ENCODE peak calls at places on chromosome 10, in eight cellular contexts. One of them, this sample, is unnamed.

GRCh38 chr10:85044-85443 is 35.9 kb upstream of the TUBB8 start:
- DNase-seq in Peyer's patch: no peak
- DNase-seq in body of pancreas: no peak
- DNase-seq in transverse colon: no peak
- DNase-seq in endothelial cell of umbilical vein: no peak
- DNase-seq in tibial nerve: no peak
- DNase-seq in esophagus squamous epithelium: no peak
- DNase-seq in H1: no peak
- DNase-seq in this sample: no peak

GRCh38 chr10:94493463-94493862 is 52.1 kb upstream of the HELLS start:
- DNase-seq in Peyer's patch: no peak
- DNase-seq in esophagus squamous epithelium: no peak
- DNase-seq in transverse colon: no peak
- DNase-seq in tibial nerve: no peak
- DNase-seq in body of pancreas: no peak
- DNase-seq in endothelial cell of umbilical vein: no peak
- DNase-seq in H1: no peak
- DNase-seq in this sample: no peak

GRCh38 chr10:132292972-132293415 is 14.8 kb downstream of the STK32C start:
- DNase-seq in H1: no peak
- DNase-seq in body of pancreas: no peak
- DNase-seq in Peyer's patch: no peak
- DNase-seq in tibial nerve: no peak
- DNase-seq in transverse colon: peak
- DNase-seq in esophagus squamous epithelium: no peak
- DNase-seq in endothelial cell of umbilical vein: no peak
- DNase-seq in this sample: no peak

GRCh38 chr10:17029581-17030271 is 99.9 kb downstream of the CUBN start:
- DNase-seq in H1: no peak
- DNase-seq in esophagus squamous epithelium: peak
- DNase-seq in tibial nerve: peak
- DNase-seq in body of pancreas: no peak
- DNase-seq in Peyer's patch: peak
- DNase-seq in transverse colon: peak
- DNase-seq in endothelial cell of umbilical vein: peak
- DNase-seq in this sample: peak

GRCh38 chr10:97037365-97038361 is 148.1 kb downstream of the SLIT1 start:
- DNase-seq in esophagus squamous epithelium: no peak
- DNase-seq in H1: peak
- DNase-seq in transverse colon: peak
- DNase-seq in body of pancreas: peak
- DNase-seq in endothelial cell of umbilical vein: peak
- DNase-seq in Peyer's patch: peak
- DNase-seq in tibial nerve: peak
- DNase-seq in this sample: peak

GRCh38 chr10:42866115-42866995 is 83.8 kb downstream of the BMS1 start:
- DNase-seq in body of pancreas: peak
- DNase-seq in endothelial cell of umbilical vein: peak
- DNase-seq in Peyer's patch: peak
- DNase-seq in transverse colon: peak
- DNase-seq in esophagus squamous epithelium: no peak
- DNase-seq in tibial nerve: peak
- DNase-seq in H1: peak
- DNase-seq in this sample: peak

GRCh38 chr10:84539244-84539643 is 210.9 kb downstream of the CCSER2 start:
- DNase-seq in body of pancreas: no peak
- DNase-seq in Peyer's patch: no peak
- DNase-seq in tibial nerve: no peak
- DNase-seq in esophagus squamous epithelium: no peak
- DNase-seq in endothelial cell of umbilical vein: no peak
- DNase-seq in transverse colon: no peak
- DNase-seq in H1: no peak
- DNase-seq in this sample: no peak

GRCh38 chr10:3995302-3996210 is 210.5 kb upstream of the KLF6 start:
- DNase-seq in tibial nerve: no peak
- DNase-seq in H1: no peak
- DNase-seq in endothelial cell of umbilical vein: peak
- DNase-seq in body of pancreas: no peak
- DNase-seq in Peyer's patch: no peak
- DNase-seq in esophagus squamous epithelium: no peak
- DNase-seq in transverse colon: no peak
- DNase-seq in this sample: no peak

GRCh38 chr10:87608756-87609155 is 50.9 kb upstream of the PAPSS2 start:
- DNase-seq in endothelial cell of umbilical vein: no peak
- DNase-seq in H1: no peak
- DNase-seq in esophagus squamous epithelium: no peak
- DNase-seq in transverse colon: no peak
- DNase-seq in Peyer's patch: no peak
- DNase-seq in body of pancreas: no peak
- DNase-seq in tibial nerve: no peak
- DNase-seq in this sample: no peak

GRCh38 chr10:63866747-63867140 is 345.5 kb downstream of the REEP3 start:
- DNase-seq in endothelial cell of umbilical vein: peak
- DNase-seq in tibial nerve: no peak
- DNase-seq in Peyer's patch: no peak
- DNase-seq in H1: no peak
- DNase-seq in body of pancreas: no peak
- DNase-seq in esophagus squamous epithelium: no peak
- DNase-seq in transverse colon: no peak
- DNase-seq in this sample: no peak

GRCh38 chr10:62115321-62115720 is 153.3 kb downstream of the RTKN2 start:
- DNase-seq in H1: no peak
- DNase-seq in tibial nerve: no peak
- DNase-seq in endothelial cell of umbilical vein: no peak
- DNase-seq in body of pancreas: no peak
- DNase-seq in Peyer's patch: no peak
- DNase-seq in esophagus squamous epithelium: no peak
- DNase-seq in transverse colon: no peak
- DNase-seq in this sample: no peak

GRCh38 chr10:130387936-130388580 is 251.9 kb downstream of the GLRX3 start:
- DNase-seq in tibial nerve: no peak
- DNase-seq in esophagus squamous epithelium: no peak
- DNase-seq in transverse colon: no peak
- DNase-seq in body of pancreas: no peak
- DNase-seq in H1: no peak
- DNase-seq in endothelial cell of umbilical vein: no peak
- DNase-seq in Peyer's patch: no peak
- DNase-seq in this sample: no peak

GRCh38 chr10:94320285-94320914 is 42.3 kb downstream of the NOC3L start:
- DNase-seq in Peyer's patch: peak
- DNase-seq in tibial nerve: peak
- DNase-seq in H1: peak
- DNase-seq in esophagus squamous epithelium: no peak
- DNase-seq in body of pancreas: peak
- DNase-seq in endothelial cell of umbilical vein: peak
- DNase-seq in transverse colon: peak
- DNase-seq in this sample: peak

GRCh38 chr10:97585439-97585811 is 1.2 kb downstream of the HOGA1 start:
- DNase-seq in esophagus squamous epithelium: no peak
- DNase-seq in Peyer's patch: no peak
- DNase-seq in endothelial cell of umbilical vein: no peak
- DNase-seq in transverse colon: no peak
- DNase-seq in body of pancreas: no peak
- DNase-seq in H1: no peak
- DNase-seq in tibial nerve: no peak
- DNase-seq in this sample: no peak

GRCh38 chr10:131810036-131810804 is 90.6 kb upstream of the PPP2R2D start:
- DNase-seq in endothelial cell of umbilical vein: no peak
- DNase-seq in H1: peak
- DNase-seq in Peyer's patch: no peak
- DNase-seq in body of pancreas: no peak
- DNase-seq in esophagus squamous epithelium: no peak
- DNase-seq in transverse colon: no peak
- DNase-seq in tibial nerve: no peak
- DNase-seq in this sample: peak

GRCh38 chr10:133258066-133258817 is 18.4 kb downstream of the ADAM8 start:
- DNase-seq in body of pancreas: peak
- DNase-seq in Peyer's patch: peak
- DNase-seq in tibial nerve: no peak
- DNase-seq in transverse colon: peak
- DNase-seq in H1: no peak
- DNase-seq in endothelial cell of umbilical vein: no peak
- DNase-seq in esophagus squamous epithelium: no peak
- DNase-seq in this sample: peak

GRCh38 chr10:114405011-114405350 is 679 bp upstream of the AFAP1L2 start:
- DNase-seq in tibial nerve: no peak
- DNase-seq in esophagus squamous epithelium: no peak
- DNase-seq in endothelial cell of umbilical vein: no peak
- DNase-seq in H1: no peak
- DNase-seq in transverse colon: peak
- DNase-seq in body of pancreas: peak
- DNase-seq in Peyer's patch: no peak
- DNase-seq in this sample: peak

GRCh38 chr10:132274986-132275385 is 32.8 kb downstream of the STK32C start:
- DNase-seq in tibial nerve: no peak
- DNase-seq in Peyer's patch: no peak
- DNase-seq in endothelial cell of umbilical vein: no peak
- DNase-seq in transverse colon: no peak
- DNase-seq in esophagus squamous epithelium: no peak
- DNase-seq in body of pancreas: no peak
- DNase-seq in H1: no peak
- DNase-seq in this sample: no peak

GRCh38 chr10:89921422-89921821 is 220.0 kb downstream of the KIF20B start:
- DNase-seq in endothelial cell of umbilical vein: no peak
- DNase-seq in transverse colon: no peak
- DNase-seq in H1: no peak
- DNase-seq in Peyer's patch: no peak
- DNase-seq in body of pancreas: no peak
- DNase-seq in tibial nerve: no peak
- DNase-seq in esophagus squamous epithelium: no peak
- DNase-seq in this sample: no peak

GRCh38 chr10:114953047-114953446 is 15.1 kb downstream of the TRUB1 start:
- DNase-seq in transverse colon: no peak
- DNase-seq in body of pancreas: no peak
- DNase-seq in H1: no peak
- DNase-seq in esophagus squamous epithelium: no peak
- DNase-seq in endothelial cell of umbilical vein: no peak
- DNase-seq in Peyer's patch: no peak
- DNase-seq in tibial nerve: no peak
- DNase-seq in this sample: no peak

DNA sequence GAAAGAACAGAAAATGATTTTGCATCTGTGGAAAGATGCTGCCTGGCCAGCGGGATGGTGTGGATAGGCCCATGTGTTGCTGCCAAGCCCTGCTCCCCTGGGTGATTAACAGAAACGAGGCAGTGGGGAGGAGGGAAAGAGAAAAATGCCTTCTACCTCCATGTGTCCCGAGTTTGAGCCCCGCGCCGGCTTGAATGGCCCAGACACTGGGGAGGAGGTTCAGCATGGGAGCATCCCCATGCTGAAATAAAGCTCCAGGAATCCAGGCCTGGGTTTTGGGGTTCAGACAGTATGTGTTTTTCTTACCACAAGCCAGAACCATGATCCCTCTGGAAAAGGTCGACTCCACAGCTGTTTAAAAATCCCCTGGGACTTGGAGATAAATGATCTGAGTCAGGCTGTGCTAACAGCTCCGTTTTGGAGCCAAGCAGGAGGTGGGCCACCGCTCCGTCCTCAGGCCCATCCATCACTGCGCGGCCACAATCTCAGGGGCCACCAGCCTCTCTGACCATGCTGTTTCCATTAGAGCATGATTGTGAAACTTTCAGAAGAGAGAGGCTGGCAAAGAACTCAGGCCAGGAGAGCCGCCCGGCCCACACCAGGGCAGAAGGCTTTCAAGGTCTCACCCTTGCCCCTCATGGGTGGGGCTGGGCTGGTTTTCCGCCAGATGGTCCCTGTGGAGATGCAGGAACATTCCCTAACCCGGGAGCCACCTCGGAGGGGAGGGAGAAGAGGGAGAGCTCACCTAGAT is 299.7 kb downstream of the ZEB1 start:
- DNase-seq in transverse colon: no peak
- DNase-seq in endothelial cell of umbilical vein: no peak
- DNase-seq in tibial nerve: peak
- DNase-seq in esophagus squamous epithelium: no peak
- DNase-seq in body of pancreas: no peak
- DNase-seq in Peyer's patch: no peak
- DNase-seq in H1: no peak
- DNase-seq in this sample: no peak
- TF ChIP-seq POLR2A in transverse colon: no peak
- TF ChIP-seq POLR2A in endothelial cell of umbilical vein: no peak
- TF ChIP-seq POLR2A in tibial nerve: no peak
- TF ChIP-seq POLR2A in esophagus squamous epithelium: no peak
- TF ChIP-seq POLR2A in body of pancreas: no peak
- TF ChIP-seq POLR2A in Peyer's patch: no peak
- TF ChIP-seq POLR2A in H1: no peak
- TF ChIP-seq POLR2A in this sample: no peak

GRCh38 chr10:78972160-78972946 is 96.4 kb upstream of the ZMIZ1 start:
- DNase-seq in esophagus squamous epithelium: no peak
- DNase-seq in Peyer's patch: peak
- DNase-seq in H1: no peak
- DNase-seq in tibial nerve: peak
- DNase-seq in transverse colon: peak
- DNase-seq in body of pancreas: peak
- DNase-seq in endothelial cell of umbilical vein: peak
- DNase-seq in this sample: peak
- TF ChIP-seq CTCF in esophagus squamous epithelium: no peak
- TF ChIP-seq CTCF in Peyer's patch: no peak
- TF ChIP-seq CTCF in H1: no peak
- TF ChIP-seq CTCF in tibial nerve: no peak
- TF ChIP-seq CTCF in transverse colon: no peak
- TF ChIP-seq CTCF in body of pancreas: no peak
- TF ChIP-seq CTCF in endothelial cell of umbilical vein: no peak
- TF ChIP-seq CTCF in this sample: no peak

DNA sequence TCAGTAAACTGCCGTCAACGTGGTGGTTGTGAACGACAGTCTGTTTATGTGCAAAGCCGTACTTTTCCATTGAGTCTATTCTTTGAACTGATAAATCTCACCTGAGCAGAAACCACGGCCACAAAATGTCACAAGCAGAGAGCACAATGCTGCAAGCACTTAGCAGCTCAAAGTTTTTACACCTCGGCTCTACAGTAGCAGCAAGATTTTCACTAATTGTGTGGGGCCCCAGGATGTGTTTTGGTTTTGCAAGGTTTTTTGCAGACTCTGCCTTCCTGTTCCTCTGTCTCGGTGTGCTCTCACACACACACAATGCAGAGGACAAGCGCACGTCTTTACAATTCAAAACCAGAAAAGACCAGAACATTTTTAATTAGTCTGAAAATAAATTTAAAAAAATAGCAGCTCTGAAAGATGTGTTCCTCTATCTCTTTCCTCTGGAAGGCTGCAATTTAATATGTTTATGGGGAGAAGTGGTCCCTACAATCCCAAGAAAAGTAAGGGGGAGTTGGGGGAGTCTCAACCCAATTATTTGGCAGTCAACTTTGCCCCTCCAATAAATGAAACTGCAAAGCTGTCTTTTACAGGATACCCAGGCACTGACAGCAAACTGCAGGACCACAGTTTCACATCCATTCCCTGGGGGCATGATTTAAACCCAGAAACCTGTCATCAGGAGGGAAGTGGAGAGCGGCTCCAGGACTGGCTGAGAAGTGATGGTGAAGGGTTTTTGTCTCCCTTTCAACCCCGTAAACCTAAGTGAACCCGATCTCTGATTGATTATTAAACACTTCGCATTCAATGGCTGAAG is 73.8 kb upstream of the SFMBT2 start:
- DNase-seq in transverse colon: peak
- DNase-seq in endothelial cell of umbilical vein: no peak
- DNase-seq in Peyer's patch: peak
- DNase-seq in tibial nerve: no peak
- DNase-seq in body of pancreas: no peak
- DNase-seq in esophagus squamous epithelium: no peak
- DNase-seq in H1: no peak
- DNase-seq in this sample: no peak
- TF ChIP-seq POLR2A in transverse colon: no peak
- TF ChIP-seq POLR2A in endothelial cell of umbilical vein: no peak
- TF ChIP-seq POLR2A in Peyer's patch: no peak
- TF ChIP-seq POLR2A in tibial nerve: no peak
- TF ChIP-seq POLR2A in body of pancreas: no peak
- TF ChIP-seq POLR2A in esophagus squamous epithelium: no peak
- TF ChIP-seq POLR2A in H1: no peak
- TF ChIP-seq POLR2A in this sample: no peak

GRCh38 chr10:103890194-103890658 is 27.8 kb downstream of the STN1 start:
- DNase-seq in H1: no peak
- DNase-seq in body of pancreas: peak
- DNase-seq in transverse colon: peak
- DNase-seq in Peyer's patch: no peak
- DNase-seq in tibial nerve: no peak
- DNase-seq in esophagus squamous epithelium: no peak
- DNase-seq in endothelial cell of umbilical vein: peak
- DNase-seq in this sample: peak
- TF ChIP-seq CTCF in H1: no peak
- TF ChIP-seq CTCF in body of pancreas: no peak
- TF ChIP-seq CTCF in transverse colon: no peak
- TF ChIP-seq CTCF in Peyer's patch: no peak
- TF ChIP-seq CTCF in tibial nerve: no peak
- TF ChIP-seq CTCF in esophagus squamous epithelium: no peak
- TF ChIP-seq CTCF in endothelial cell of umbilical vein: no peak
- TF ChIP-seq CTCF in this sample: no peak

This sample was measured in stomach.